ENCODE peak calls at places on chromosome 18, in ten cellular contexts. C, J, A, V, O, G, B, R, S and P are unnamed samples.
A peak's percentile ranks its signal among the peaks of the same experiment; 100 is the strongest.

GRCh38 chr18:65737346-65737745 is 13.5 kb upstream of the CDH7 start:
- DNase-seq in C (no peak), J (no peak), A (no peak), V (no peak), O (no peak), G (no peak), B (no peak), R (no peak), S (no peak), P (no peak)

GRCh38 chr18:24894880-24895279 is 434.4 kb downstream of the HRH4 start:
- DNase-seq in C (no peak), J (no peak), A (no peak), V (no peak), O (no peak), G (no peak), B (no peak), R (no peak), S (no peak), P (peak; percentile 37)

GRCh38 chr18:58209326-58209725 is 165.3 kb downstream of the NEDD4L start:
- DNase-seq in C (no peak), J (no peak), A (no peak), V (no peak), O (no peak), G (no peak), B (no peak), R (no peak), S (no peak), P (no peak)

GRCh38 chr18:63253428-63254372 is 65.9 kb downstream of the BCL2 start:
- DNase-seq in C (no peak), J (peak; percentile 0), A (no peak), V (no peak), O (no peak), G (no peak), B (no peak), R (no peak), S (peak; percentile 73), P (peak; percentile 45)

GRCh38 chr18:58453167-58453804 is 175.6 kb downstream of the ALPK2 start:
- DNase-seq in C (no peak), J (no peak), A (no peak), V (no peak), O (no peak), G (no peak), B (no peak), R (no peak), S (no peak), P (no peak)

GRCh38 chr18:77733292-77733903 is 483.8 kb downstream of the GALR1 start:
- DNase-seq in C (no peak), J (no peak), A (no peak), V (no peak), O (no peak), G (no peak), B (no peak), R (no peak), S (no peak), P (no peak)

GRCh38 chr18:7390731-7391492 is 160.0 kb downstream of the LRRC30 start:
- DNase-seq in C (no peak), J (no peak), A (no peak), V (no peak), O (no peak), G (no peak), B (no peak), R (no peak), S (no peak), P (no peak)

GRCh38 chr18:48562075-48562474 is 23.2 kb downstream of the CTIF start:
- DNase-seq in C (no peak), J (no peak), A (no peak), V (no peak), O (no peak), G (no peak), B (no peak), R (no peak), S (no peak), P (no peak)

GRCh38 chr18:12990662-12990976 is 543 bp upstream of the CEP192 start:
- DNase-seq in C (no peak), J (peak; percentile 60), A (no peak), V (no peak), O (peak; percentile 7), G (no peak), B (no peak), R (no peak), S (no peak), P (no peak)

GRCh38 chr18:36899289-36899688 is 70.4 kb downstream of the KIAA1328 start:
- DNase-seq in C (no peak), J (peak; percentile 0), A (no peak), V (no peak), O (no peak), G (peak; percentile 39), B (no peak), R (no peak), S (peak; percentile 58), P (peak; percentile 2)

GRCh38 chr18:68461635-68462034 is 253.3 kb downstream of the TMX3 start:
- DNase-seq in C (no peak), J (no peak), A (no peak), V (no peak), O (no peak), G (no peak), B (no peak), R (no peak), S (no peak), P (no peak)

GRCh38 chr18:48939368-48940097 is 11.2 kb downstream of the SMAD7 start:
- DNase-seq in C (no peak), J (no peak), A (no peak), V (no peak), O (no peak), G (no peak), B (no peak), R (no peak), S (peak; percentile 37), P (peak; percentile 76)

GRCh38 chr18:67359868-67360838 is 156.4 kb downstream of the DSEL start:
- DNase-seq in C (no peak), J (peak; percentile 59), A (peak; percentile 74), V (no peak), O (peak; percentile 24), G (peak; percentile 91), B (no peak), R (peak; percentile 31), S (peak; percentile 98), P (peak; percentile 91)

GRCh38 chr18:23805898-23806297 is 116.6 kb downstream of the LAMA3 start:
- DNase-seq in C (no peak), J (peak; percentile 25), A (no peak), V (no peak), O (no peak), G (no peak), B (no peak), R (no peak), S (peak; percentile 42), P (peak; percentile 77)

GRCh38 chr18:51383711-51384110 is 186.2 kb upstream of the MEX3C start:
- DNase-seq in C (no peak), J (no peak), A (no peak), V (no peak), O (no peak), G (no peak), B (no peak), R (no peak), S (no peak), P (peak; percentile 13)

GRCh38 chr18:77087391-77088141 is 45.0 kb downstream of the MBP start:
- DNase-seq in C (no peak), J (peak; percentile 18), A (peak; percentile 29), V (no peak), O (no peak), G (no peak), B (no peak), R (no peak), S (peak; percentile 68), P (peak; percentile 66)